ENCODE peak calls at places on chromosomes 12 and 14, in eight cellular contexts. One of them, this sample, is unnamed.

GRCh38 chr12:132218915-132219314 is 74.7 kb downstream of the NOC4L start:
- DNase-seq in NCI-H2029: no peak
- DNase-seq in HuH-7.5: peak
- DNase-seq in IMR-90: no peak
- DNase-seq in GM12865: peak
- DNase-seq in psoas muscle: no peak
- DNase-seq in WERI-Rb-1: peak
- DNase-seq in stimulated activated CD4-positive, alpha-beta T cell treated with anti-CD3 and anti-CD28 coated beads, Interleukin-15, amount 100 ng/mL, for 24 hours: peak
- DNase-seq in this sample: no peak

GRCh38 chr12:21656931-21657335 is 709 bp downstream of the LDHB start:
- DNase-seq in stimulated activated CD4-positive, alpha-beta T cell treated with anti-CD3 and anti-CD28 coated beads, Interleukin-15, amount 100 ng/mL, for 24 hours: peak
- DNase-seq in GM12865: peak
- DNase-seq in psoas muscle: no peak
- DNase-seq in IMR-90: peak
- DNase-seq in WERI-Rb-1: peak
- DNase-seq in NCI-H2029: peak
- DNase-seq in HuH-7.5: no peak
- DNase-seq in this sample: peak

GRCh38 chr12:53224268-53224896 is 7.6 kb downstream of the RARG start:
- DNase-seq in stimulated activated CD4-positive, alpha-beta T cell treated with anti-CD3 and anti-CD28 coated beads, Interleukin-15, amount 100 ng/mL, for 24 hours: no peak
- DNase-seq in NCI-H2029: no peak
- DNase-seq in IMR-90: no peak
- DNase-seq in psoas muscle: no peak
- DNase-seq in WERI-Rb-1: peak
- DNase-seq in HuH-7.5: peak
- DNase-seq in GM12865: no peak
- DNase-seq in this sample: no peak

GRCh38 chr14:56181666-56182065 is 63.5 kb downstream of the PELI2 start:
- DNase-seq in HuH-7.5: no peak
- DNase-seq in psoas muscle: no peak
- DNase-seq in NCI-H2029: peak
- DNase-seq in GM12865: no peak
- DNase-seq in stimulated activated CD4-positive, alpha-beta T cell treated with anti-CD3 and anti-CD28 coated beads, Interleukin-15, amount 100 ng/mL, for 24 hours: no peak
- DNase-seq in IMR-90: peak
- DNase-seq in WERI-Rb-1: no peak
- DNase-seq in this sample: no peak

GRCh38 chr12:2902287-2902880 is 11.7 kb downstream of the TULP3 start:
- DNase-seq in GM12865: no peak
- DNase-seq in psoas muscle: no peak
- DNase-seq in NCI-H2029: peak
- DNase-seq in IMR-90: peak
- DNase-seq in HuH-7.5: no peak
- DNase-seq in WERI-Rb-1: no peak
- DNase-seq in stimulated activated CD4-positive, alpha-beta T cell treated with anti-CD3 and anti-CD28 coated beads, Interleukin-15, amount 100 ng/mL, for 24 hours: no peak
- DNase-seq in this sample: no peak

GRCh38 chr14:100994082-100994481 is 90.6 kb upstream of the RTL1 start:
- DNase-seq in WERI-Rb-1: no peak
- DNase-seq in HuH-7.5: no peak
- DNase-seq in psoas muscle: no peak
- DNase-seq in GM12865: no peak
- DNase-seq in stimulated activated CD4-positive, alpha-beta T cell treated with anti-CD3 and anti-CD28 coated beads, Interleukin-15, amount 100 ng/mL, for 24 hours: no peak
- DNase-seq in IMR-90: peak
- DNase-seq in NCI-H2029: no peak
- DNase-seq in this sample: no peak

GRCh38 chr14:100824156-100824555 is 1.8 kb upstream of the MEG3 start:
- DNase-seq in psoas muscle: peak
- DNase-seq in stimulated activated CD4-positive, alpha-beta T cell treated with anti-CD3 and anti-CD28 coated beads, Interleukin-15, amount 100 ng/mL, for 24 hours: no peak
- DNase-seq in WERI-Rb-1: peak
- DNase-seq in HuH-7.5: no peak
- DNase-seq in GM12865: no peak
- DNase-seq in IMR-90: peak
- DNase-seq in NCI-H2029: no peak
- DNase-seq in this sample: no peak

GRCh38 chr14:54425537-54426274 is 15.5 kb downstream of the CNIH1 start:
- DNase-seq in stimulated activated CD4-positive, alpha-beta T cell treated with anti-CD3 and anti-CD28 coated beads, Interleukin-15, amount 100 ng/mL, for 24 hours: no peak
- DNase-seq in GM12865: no peak
- DNase-seq in WERI-Rb-1: no peak
- DNase-seq in psoas muscle: no peak
- DNase-seq in HuH-7.5: no peak
- DNase-seq in IMR-90: no peak
- DNase-seq in NCI-H2029: no peak
- DNase-seq in this sample: no peak

GRCh38 chr12:121820056-121820455 is 16.2 kb downstream of the SETD1B start:
- DNase-seq in psoas muscle: no peak
- DNase-seq in HuH-7.5: no peak
- DNase-seq in GM12865: no peak
- DNase-seq in IMR-90: no peak
- DNase-seq in NCI-H2029: no peak
- DNase-seq in WERI-Rb-1: no peak
- DNase-seq in stimulated activated CD4-positive, alpha-beta T cell treated with anti-CD3 and anti-CD28 coated beads, Interleukin-15, amount 100 ng/mL, for 24 hours: no peak
- DNase-seq in this sample: no peak

GRCh38 chr12:100437038-100437841 is 36.4 kb upstream of the NR1H4 start:
- DNase-seq in NCI-H2029: no peak
- DNase-seq in psoas muscle: no peak
- DNase-seq in GM12865: no peak
- DNase-seq in HuH-7.5: peak
- DNase-seq in stimulated activated CD4-positive, alpha-beta T cell treated with anti-CD3 and anti-CD28 coated beads, Interleukin-15, amount 100 ng/mL, for 24 hours: no peak
- DNase-seq in WERI-Rb-1: peak
- DNase-seq in IMR-90: no peak
- DNase-seq in this sample: no peak

GRCh38 chr12:105906545-105906944 is 232.2 kb downstream of the NUAK1 start:
- DNase-seq in NCI-H2029: no peak
- DNase-seq in psoas muscle: no peak
- DNase-seq in WERI-Rb-1: no peak
- DNase-seq in IMR-90: no peak
- DNase-seq in HuH-7.5: no peak
- DNase-seq in stimulated activated CD4-positive, alpha-beta T cell treated with anti-CD3 and anti-CD28 coated beads, Interleukin-15, amount 100 ng/mL, for 24 hours: no peak
- DNase-seq in GM12865: no peak
- DNase-seq in this sample: no peak

GRCh38 chr12:3725267-3726115 is 27.4 kb downstream of the CRACR2A start:
- DNase-seq in WERI-Rb-1: no peak
- DNase-seq in psoas muscle: no peak
- DNase-seq in HuH-7.5: no peak
- DNase-seq in GM12865: no peak
- DNase-seq in stimulated activated CD4-positive, alpha-beta T cell treated with anti-CD3 and anti-CD28 coated beads, Interleukin-15, amount 100 ng/mL, for 24 hours: no peak
- DNase-seq in NCI-H2029: no peak
- DNase-seq in IMR-90: no peak
- DNase-seq in this sample: no peak

GRCh38 chr12:76879710-76880025 is 849 bp upstream of the CSRP2 start:
- DNase-seq in WERI-Rb-1: no peak
- DNase-seq in NCI-H2029: no peak
- DNase-seq in psoas muscle: no peak
- DNase-seq in GM12865: no peak
- DNase-seq in IMR-90: no peak
- DNase-seq in HuH-7.5: no peak
- DNase-seq in stimulated activated CD4-positive, alpha-beta T cell treated with anti-CD3 and anti-CD28 coated beads, Interleukin-15, amount 100 ng/mL, for 24 hours: peak
- DNase-seq in this sample: no peak

GRCh38 chr12:104651812-104652211 is 195.1 kb downstream of the CHST11 start:
- DNase-seq in GM12865: no peak
- DNase-seq in NCI-H2029: no peak
- DNase-seq in HuH-7.5: no peak
- DNase-seq in IMR-90: no peak
- DNase-seq in stimulated activated CD4-positive, alpha-beta T cell treated with anti-CD3 and anti-CD28 coated beads, Interleukin-15, amount 100 ng/mL, for 24 hours: no peak
- DNase-seq in psoas muscle: no peak
- DNase-seq in WERI-Rb-1: no peak
- DNase-seq in this sample: no peak

GRCh38 chr12:29599397-29599796 is 101.9 kb upstream of the OVCH1 start:
- DNase-seq in stimulated activated CD4-positive, alpha-beta T cell treated with anti-CD3 and anti-CD28 coated beads, Interleukin-15, amount 100 ng/mL, for 24 hours: no peak
- DNase-seq in WERI-Rb-1: no peak
- DNase-seq in psoas muscle: peak
- DNase-seq in IMR-90: peak
- DNase-seq in HuH-7.5: no peak
- DNase-seq in GM12865: no peak
- DNase-seq in NCI-H2029: no peak
- DNase-seq in this sample: no peak

GRCh38 chr12:132698336-132698735 is 10.9 kb downstream of the PXMP2 start:
- DNase-seq in GM12865: no peak
- DNase-seq in IMR-90: no peak
- DNase-seq in HuH-7.5: no peak
- DNase-seq in psoas muscle: no peak
- DNase-seq in WERI-Rb-1: no peak
- DNase-seq in stimulated activated CD4-positive, alpha-beta T cell treated with anti-CD3 and anti-CD28 coated beads, Interleukin-15, amount 100 ng/mL, for 24 hours: no peak
- DNase-seq in NCI-H2029: no peak
- DNase-seq in this sample: no peak

GRCh38 chr12:38956337-38956736 is 50.9 kb upstream of the CPNE8 start:
- DNase-seq in HuH-7.5: no peak
- DNase-seq in stimulated activated CD4-positive, alpha-beta T cell treated with anti-CD3 and anti-CD28 coated beads, Interleukin-15, amount 100 ng/mL, for 24 hours: no peak
- DNase-seq in NCI-H2029: no peak
- DNase-seq in WERI-Rb-1: no peak
- DNase-seq in GM12865: no peak
- DNase-seq in psoas muscle: no peak
- DNase-seq in IMR-90: no peak
- DNase-seq in this sample: no peak

GRCh38 chr12:24482044-24482443 is 466.9 kb downstream of the BCAT1 start:
- DNase-seq in psoas muscle: no peak
- DNase-seq in GM12865: no peak
- DNase-seq in HuH-7.5: no peak
- DNase-seq in stimulated activated CD4-positive, alpha-beta T cell treated with anti-CD3 and anti-CD28 coated beads, Interleukin-15, amount 100 ng/mL, for 24 hours: no peak
- DNase-seq in IMR-90: no peak
- DNase-seq in WERI-Rb-1: no peak
- DNase-seq in NCI-H2029: no peak
- DNase-seq in this sample: no peak

GRCh38 chr12:69885656-69886055 is 60.6 kb downstream of the MYRFL start:
- DNase-seq in WERI-Rb-1: no peak
- DNase-seq in HuH-7.5: no peak
- DNase-seq in IMR-90: no peak
- DNase-seq in NCI-H2029: no peak
- DNase-seq in GM12865: no peak
- DNase-seq in psoas muscle: no peak
- DNase-seq in stimulated activated CD4-positive, alpha-beta T cell treated with anti-CD3 and anti-CD28 coated beads, Interleukin-15, amount 100 ng/mL, for 24 hours: no peak
- DNase-seq in this sample: no peak

This sample was measured in lower leg skin.